ENCODE peak calls at places on chromosomes 3 and 15, in seven cellular contexts. V, B, R, D, F, U and Z are unnamed samples.

GRCh38 chr15:66882251-66883020 is 180.4 kb downstream of the SMAD6 start:
- DNase-seq in R (peak; percentile 3), F (peak; percentile 54), U (no peak), V (no peak), B (peak; percentile 17), D (peak; percentile 58), Z (peak; percentile 64)

GRCh38 chr3:38601971-38602550 is 47.4 kb downstream of the SCN5A start:
- DNase-seq in B (no peak), R (no peak), D (no peak), V (no peak), F (no peak), U (no peak), Z (no peak)

GRCh38 chr3:143604402-143604801 is 243.9 kb downstream of the SLC9A9 start:
- DNase-seq in R (no peak), V (no peak), U (no peak), B (no peak), D (no peak), F (no peak), Z (no peak)

GRCh38 chr15:84890670-84891147 is 6.2 kb downstream of the SLC28A1 start:
- DNase-seq in D (no peak), V (no peak), B (no peak), U (no peak), F (no peak), R (no peak), Z (no peak)

GRCh38 chr3:189188466-189188865 is 16.7 kb downstream of the TPRG1 start:
- DNase-seq in B (peak; percentile 47), V (no peak), D (no peak), R (no peak), U (no peak), F (no peak), Z (no peak)

GRCh38 chr3:107268461-107268860 is 108.8 kb upstream of the CCDC54 start:
- DNase-seq in F (no peak), U (no peak), V (no peak), D (no peak), R (no peak), B (no peak), Z (no peak)

GRCh38 chr15:37517106-37517505 is 416.8 kb upstream of the MEIS2 start:
- DNase-seq in U (no peak), R (no peak), D (no peak), B (no peak), F (no peak), V (no peak), Z (no peak)

GRCh38 chr3:174000675-174001074 is 603.1 kb downstream of the NLGN1 start:
- DNase-seq in F (no peak), R (no peak), V (no peak), U (no peak), D (no peak), B (no peak), Z (no peak)

GRCh38 chr3:173617490-173617889 is 219.9 kb downstream of the NLGN1 start:
- DNase-seq in U (no peak), F (no peak), B (no peak), R (no peak), D (no peak), V (no peak), Z (no peak)

GRCh38 chr3:155101398-155101797 is 21.3 kb downstream of the MME start:
- DNase-seq in D (no peak), R (no peak), U (no peak), B (no peak), V (no peak), F (no peak), Z (no peak)

GRCh38 chr3:182078929-182079328 is 367.2 kb downstream of the SOX2 start:
- DNase-seq in U (no peak), F (no peak), D (no peak), V (peak; percentile 61), B (no peak), R (no peak), Z (no peak)

GRCh38 chr3:34377961-34378360 is 579.5 kb downstream of the PDCD6IP start:
- DNase-seq in V (no peak), B (peak; percentile 79), F (no peak), R (no peak), D (no peak), U (no peak), Z (no peak)

GRCh38 chr3:104040896-104041295 is 1325.8 kb upstream of the ALCAM start:
- DNase-seq in B (no peak), V (no peak), R (no peak), D (no peak), U (no peak), F (no peak), Z (no peak)

GRCh38 chr3:124748560-124749198 is 18.4 kb downstream of the UMPS start:
- DNase-seq in F (no peak), D (no peak), B (no peak), U (no peak), V (no peak), R (no peak), Z (no peak)

GRCh38 chr15:52370010-52370409 is 74.4 kb upstream of the MYO5C start:
- DNase-seq in B (peak; percentile 26), F (peak; percentile 59), V (no peak), R (peak; percentile 12), D (no peak), U (no peak), Z (no peak)

GRCh38 chr3:182129745-182130144 is 418.0 kb downstream of the SOX2 start:
- DNase-seq in D (no peak), V (peak; percentile 26), R (no peak), U (no peak), F (no peak), B (no peak), Z (no peak)

DNA sequence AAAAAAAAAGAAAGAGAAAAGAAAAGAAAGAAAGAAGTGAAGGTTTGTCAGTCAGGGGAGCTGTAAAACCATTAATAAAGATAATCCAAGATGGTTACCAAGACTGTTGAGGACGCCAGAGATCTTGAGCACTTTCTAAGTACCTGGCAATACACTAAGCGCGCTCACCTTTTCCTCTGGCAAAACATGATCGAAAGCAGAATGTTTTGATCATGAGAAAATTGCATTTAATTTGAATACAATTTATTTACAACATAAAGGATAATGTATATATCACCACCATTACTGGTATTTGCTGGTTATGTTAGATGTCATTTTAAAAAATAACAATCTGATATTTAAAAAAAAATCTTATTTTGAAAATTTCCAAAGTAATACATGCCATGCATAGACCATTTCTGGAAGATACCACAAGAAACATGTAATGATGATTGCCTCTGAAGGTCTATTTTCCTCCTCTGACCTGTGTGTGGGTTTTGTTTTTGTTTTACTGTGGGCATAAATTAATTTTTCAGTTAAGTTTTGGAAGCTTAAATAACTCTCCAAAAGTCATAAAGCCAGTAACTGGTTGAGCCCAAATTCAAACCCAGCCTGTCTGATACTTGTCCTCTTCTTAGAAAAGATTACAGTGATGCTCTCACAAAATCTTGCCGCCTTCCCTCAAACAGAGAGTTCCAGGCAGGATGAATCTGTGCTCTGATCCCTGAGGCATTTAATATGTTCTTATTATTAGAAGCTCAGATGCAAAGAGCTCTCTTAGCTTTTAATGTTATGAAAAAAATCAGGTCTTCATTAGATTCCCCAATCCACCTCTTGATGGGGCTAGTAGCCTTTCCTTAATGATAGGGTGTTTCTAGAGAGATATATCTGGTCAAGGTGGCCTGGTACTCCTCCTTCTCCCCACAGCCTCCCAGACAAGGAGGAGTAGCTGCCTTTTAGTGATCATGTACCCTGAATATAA is 2.0 kb downstream of the B2M start:
- DNase-seq in R (no peak), D (no peak), B (no peak), V (peak; percentile 66), F (no peak), U (peak; percentile 60), Z (no peak)
- H3K4me1 ChIP-seq in R (peaks cover 43% of the 10 kb centered on the region), D (no peaks in the 10 kb centered on the region), B (peaks cover 11% of the 10 kb centered on the region), V (no peaks in the 10 kb centered on the region), F (no peaks in the 10 kb centered on the region), U (peaks cover 5% of the 10 kb centered on the region), Z (peaks cover 12% of the 10 kb centered on the region)

GRCh38 chr3:5197470-5198312 is 10.2 kb downstream of the EDEM1 start:
- DNase-seq in R (no peak), D (no peak), B (no peak), F (no peak), U (no peak), V (peak; percentile 31), Z (no peak)

GRCh38 chr3:5194341-5194740 is 6.8 kb downstream of the EDEM1 start:
- DNase-seq in D (no peak), F (no peak), B (no peak), V (no peak), R (no peak), U (no peak), Z (no peak)

GRCh38 chr3:5194801-5195509 is 7.4 kb downstream of the EDEM1 start:
- DNase-seq in D (no peak), U (peak; percentile 71), F (peak; percentile 61), V (no peak), B (no peak), R (peak; percentile 34), Z (no peak)

GRCh38 chr3:5197022-5197421 is 9.5 kb downstream of the EDEM1 start:
- DNase-seq in B (no peak), F (no peak), V (no peak), U (no peak), R (no peak), D (no peak), Z (no peak)

GRCh38 chr3:5195605-5196004 is 8.1 kb downstream of the EDEM1 start:
- DNase-seq in D (no peak), F (peak; percentile 51), V (no peak), B (no peak), U (no peak), R (no peak), Z (no peak)
- H3K27ac ChIP-seq in D (no peak overlapping the region), F (no peak overlapping the region), V (no peak overlapping the region), B (peak overlapping the region; percentile 25), U (peak overlapping the region; percentile 72), R (no peak overlapping the region), Z (no peak overlapping the region)

DNA sequence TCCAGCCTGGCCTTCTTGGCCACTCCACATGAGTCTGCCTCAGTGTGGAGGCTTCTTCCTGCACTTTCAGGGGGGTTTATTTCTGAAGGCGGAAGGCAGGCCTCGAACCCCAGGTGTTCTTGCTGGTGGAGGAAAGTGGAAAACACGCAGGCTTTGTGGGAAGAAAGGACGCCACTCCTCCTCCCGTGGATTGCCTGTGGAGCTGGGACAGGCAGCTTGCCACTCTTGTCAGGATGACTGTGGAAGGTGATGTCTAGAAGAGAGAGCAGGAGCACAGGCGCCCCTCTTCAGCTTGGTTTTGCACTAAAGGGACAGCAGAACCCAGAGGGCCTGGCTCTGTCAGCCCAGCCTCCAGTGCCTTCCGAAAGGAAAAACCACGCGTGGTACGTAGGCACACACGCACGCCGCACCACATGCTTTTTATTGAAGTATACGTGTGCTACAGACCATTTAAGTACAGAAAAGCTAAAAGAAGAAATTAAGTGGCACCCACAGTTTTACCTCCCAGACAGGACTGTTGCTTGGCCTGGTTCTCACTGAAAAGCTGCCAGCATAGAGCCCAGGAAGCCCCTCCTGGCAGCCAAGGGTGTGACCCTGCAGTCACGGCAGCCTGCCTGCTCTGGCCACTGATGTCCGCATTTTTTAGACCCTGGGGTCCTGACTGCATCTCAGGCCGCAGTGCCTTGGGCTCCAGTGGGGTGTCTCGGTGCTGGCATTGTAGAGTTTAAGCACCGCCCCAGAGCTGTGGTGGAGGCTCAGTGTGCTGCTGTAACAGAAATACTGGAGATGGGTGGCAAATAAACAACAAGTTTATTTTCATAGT is 21.6 kb downstream of the KLF13 start:
- DNase-seq in B (no peak), U (no peak), F (no peak), V (no peak), D (no peak), R (no peak), Z (no peak)
- H3K4me1 ChIP-seq in B (peaks cover 45% of the 10 kb centered on the region), U (peaks cover 24% of the 10 kb centered on the region), F (peaks cover 67% of the 10 kb centered on the region), V (no peaks in the 10 kb centered on the region), D (no peaks in the 10 kb centered on the region), R (peaks cover 100% of the 10 kb centered on the region), Z (peaks cover 77% of the 10 kb centered on the region)

DNA sequence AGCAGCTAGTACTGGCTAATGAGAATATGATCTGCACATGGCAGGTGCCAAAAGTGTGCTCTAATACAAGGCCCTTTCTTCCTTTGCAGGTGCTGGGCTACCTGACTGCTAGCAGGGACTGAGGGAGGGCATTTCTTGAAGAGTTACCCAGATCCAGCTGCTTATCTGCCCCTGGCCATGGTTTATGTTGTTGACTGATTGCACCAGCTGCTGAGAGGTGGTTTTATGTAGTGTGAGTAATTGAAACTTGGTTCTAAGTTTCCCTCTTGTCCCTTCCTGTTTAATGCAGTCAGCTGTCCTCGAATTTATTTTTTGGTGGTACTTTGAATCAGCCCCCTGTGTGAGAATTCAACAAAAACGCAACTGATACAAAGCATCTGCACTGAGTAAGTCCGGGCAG is 288.3 kb upstream of the C2CD4B start:
- DNase-seq in U (no peak), D (no peak), F (no peak), R (no peak), V (no peak), B (no peak), Z (peak; percentile 18)
- H3K27ac ChIP-seq in U (no peak overlapping the region), D (peak overlapping the region; percentile 52), F (peak overlapping the region; percentile 67), R (peak overlapping the region; percentile 55), V (no peak overlapping the region), B (peak overlapping the region; percentile 27), Z (peak overlapping the region; percentile 65)